ENCODE peak calls at places on chromosome 9, in ten cellular contexts. D is pulmonary artery endothelial cell; Z is COLO829; S is GM13976; L is activated T-helper 1 cell treated with anti-CD3 and anti-CD28 coated beads, Interleukin-2, amount 50 U/mL, for 16 hours; W is ELR; N is AML-193; V is H9; C is NCI-H1092; H is AG09309. Y is an unnamed sample.

GRCh38 chr9:125534934-125535701 is 171.9 kb downstream of the MAPKAP1 start:
- DNase-seq in D (no peak), Z (no peak), S (no peak), L (no peak), W (no peak), N (no peak), V (no peak), C (no peak), H (no peak), Y (no peak)

GRCh38 chr9:91896513-91897121 is 53.4 kb downstream of the ROR2 start:
- DNase-seq in D (no peak), Z (peak; percentile 40), S (no peak), L (no peak), W (no peak), N (no peak), V (no peak), C (peak; percentile 49), H (peak; percentile 72), Y (peak; percentile 61)

GRCh38 chr9:127336708-127337352 is 60.1 kb upstream of the SLC2A8 start:
- DNase-seq in D (peak; percentile 87), Z (peak; percentile 95), S (no peak), L (no peak), W (peak; percentile 98), N (no peak), V (no peak), C (no peak), H (peak; percentile 84), Y (peak; percentile 82)

GRCh38 chr9:122991370-122991830 is 42.1 kb upstream of the GPR21 start:
- DNase-seq in D (peak; percentile 69), Z (peak; percentile 81), S (peak; percentile 51), L (no peak), W (peak; percentile 96), N (peak; percentile 65), V (no peak), C (no peak), H (peak; percentile 81), Y (peak; percentile 58)

GRCh38 chr9:32783168-32783891 is at the start of gene TMEM215:
- DNase-seq in D (no peak), Z (no peak), S (no peak), L (no peak), W (no peak), N (no peak), V (peak; percentile 78), C (no peak), H (no peak), Y (peak; percentile 1)

GRCh38 chr9:105194234-105194633 is 50.2 kb upstream of the SLC44A1 start:
- DNase-seq in D (no peak), Z (no peak), S (no peak), L (no peak), W (no peak), N (peak; percentile 30), V (no peak), C (no peak), H (no peak), Y (no peak)

GRCh38 chr9:112285056-112285455 is 48.4 kb downstream of the PTBP3 start:
- DNase-seq in D (no peak), Z (no peak), S (no peak), L (no peak), W (no peak), N (no peak), V (no peak), C (no peak), H (no peak), Y (no peak)

GRCh38 chr9:76699966-76700365 is 64.3 kb upstream of the PCA3 start:
- DNase-seq in D (no peak), Z (no peak), S (no peak), L (no peak), W (no peak), N (no peak), V (no peak), C (no peak), H (peak; percentile 37), Y (no peak)

GRCh38 chr9:20611751-20612287 is 10.5 kb downstream of the MLLT3 start:
- DNase-seq in D (no peak), Z (no peak), S (no peak), L (no peak), W (peak; percentile 83), N (peak; percentile 33), V (no peak), C (no peak), H (no peak), Y (no peak)

GRCh38 chr9:92385953-92386352 is 18.4 kb downstream of the OGN start:
- DNase-seq in D (no peak), Z (no peak), S (no peak), L (no peak), W (peak; percentile 28), N (no peak), V (no peak), C (no peak), H (peak; percentile 2), Y (no peak)

GRCh38 chr9:104080983-104081382 is 13.1 kb upstream of the SMC2 start:
- DNase-seq in D (no peak), Z (no peak), S (no peak), L (no peak), W (no peak), N (no peak), V (no peak), C (no peak), H (no peak), Y (no peak)

GRCh38 chr9:86660146-86660545 is 287.2 kb downstream of the GAS1 start:
- DNase-seq in D (no peak), Z (no peak), S (no peak), L (no peak), W (peak; percentile 40), N (no peak), V (no peak), C (no peak), H (peak; percentile 75), Y (no peak)

GRCh38 chr9:96484521-96484931 is 34.6 kb downstream of the HABP4 start:
- DNase-seq in D (no peak), Z (no peak), S (peak; percentile 78), L (no peak), W (no peak), N (no peak), V (no peak), C (no peak), H (no peak), Y (no peak)

GRCh38 chr9:10562581-10563343 is 50.0 kb downstream of the PTPRD start:
- DNase-seq in D (no peak), Z (no peak), S (no peak), L (no peak), W (no peak), N (no peak), V (no peak), C (no peak), H (no peak), Y (no peak)

GRCh38 chr9:131839281-131840084 is 99.6 kb upstream of the RAPGEF1 start:
- DNase-seq in D (no peak), Z (peak; percentile 43), S (no peak), L (peak; percentile 23), W (peak; percentile 87), N (no peak), V (no peak), C (no peak), H (peak; percentile 2), Y (no peak)